ENCODE peak calls at places on chromosomes 16 and 17, in six cellular contexts. B is heart right ventricle, R is A549, J is pancreas, K is tibial artery, O is aorta. T is an unnamed sample.

GRCh38 chr17:38584350-38584925 is 21.3 kb downstream of the SRCIN1 start:
- DNase-seq in B (no peak), R (peak; percentile 80), K (peak; percentile 31), O (peak; percentile 73), J (peak; percentile 87), T (peak; percentile 33)

GRCh38 chr16:80167657-80168056 is 373.1 kb upstream of the DYNLRB2 start:
- DNase-seq in K (no peak), B (no peak), O (no peak), J (no peak), R (no peak), T (no peak)

GRCh38 chr17:74566132-74566753 is 1.1 kb downstream of the CD300H start:
- DNase-seq in K (peak; percentile 35), J (no peak), R (peak; percentile 66), B (no peak), O (no peak), T (no peak)

GRCh38 chr16:56861756-56862155 is 3.3 kb upstream of the SLC12A3 start:
- DNase-seq in R (no peak), K (no peak), B (no peak), O (no peak), J (no peak), T (no peak)

GRCh38 chr16:3356118-3356517 is 429 bp downstream of the OR2C1 start:
- DNase-seq in O (no peak), K (no peak), J (no peak), R (no peak), B (no peak), T (no peak)

GRCh38 chr17:21209511-21210175 is 4.3 kb downstream of the TMEM11 start:
- DNase-seq in R (no peak), K (no peak), B (peak; percentile 48), J (no peak), O (no peak), T (no peak)

GRCh38 chr16:67915831-67916723 is 15.6 kb downstream of the CTRL start:
- DNase-seq in K (no peak), J (no peak), B (no peak), R (no peak), O (no peak), T (peak; percentile 24)

GRCh38 chr17:28616281-28616680 is 2.3 kb upstream of the RSKR start:
- DNase-seq in R (no peak), J (no peak), K (no peak), B (no peak), O (no peak), T (no peak)

GRCh38 chr17:4195306-4195705 is 52.3 kb downstream of the CYB5D2 start:
- DNase-seq in K (no peak), J (no peak), O (no peak), B (no peak), R (no peak), T (peak; percentile 82)

GRCh38 chr16:29911676-29912010 is 11.4 kb downstream of the ASPHD1 start:
- DNase-seq in J (peak; percentile 35), B (no peak), R (no peak), K (no peak), O (no peak), T (no peak)

GRCh38 chr17:43129671-43130010 is 4.5 kb upstream of the BRCA1 start:
- DNase-seq in J (no peak), K (no peak), R (no peak), B (no peak), O (no peak), T (no peak)

DNA sequence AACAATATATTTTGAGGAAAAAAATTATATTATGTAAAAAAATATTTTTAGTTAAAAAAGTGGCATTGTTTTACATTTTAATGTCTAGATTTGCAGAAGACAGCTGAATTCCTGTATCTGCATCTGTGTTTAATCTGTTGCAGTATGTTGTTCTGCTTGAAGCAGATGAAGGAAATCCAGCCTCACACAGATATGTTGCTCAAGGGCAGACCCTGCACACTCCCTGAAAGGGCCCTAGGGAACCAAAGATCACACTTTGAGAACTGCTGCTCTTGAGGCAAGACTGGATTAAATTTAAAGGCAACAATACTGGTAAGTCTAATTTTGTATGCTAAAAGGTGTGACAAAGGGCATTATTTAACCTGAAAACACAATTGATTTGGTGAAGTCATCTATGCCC is 16.4 kb upstream of the SLC6A4 start:
- DNase-seq in O (no peak), J (no peak), R (no peak), K (no peak), B (no peak), T (no peak)
- H3K4me1 ChIP-seq in O (no peaks in the 10 kb centered on the region), J (no peaks in the 10 kb centered on the region), R (no peaks in the 10 kb centered on the region), K (no peaks in the 10 kb centered on the region), B (peaks cover 13% of the 10 kb centered on the region), T (peaks cover 2% of the 10 kb centered on the region)

GRCh38 chr17:45299311-45299710 is 17.5 kb downstream of the MAP3K14 start:
- DNase-seq in K (peak; percentile 46), R (no peak), B (no peak), O (peak; percentile 61), J (no peak), T (no peak)

GRCh38 chr17:45298546-45299285 is 18.1 kb downstream of the MAP3K14 start:
- DNase-seq in R (no peak), O (no peak), K (no peak), B (no peak), J (no peak), T (no peak)

GRCh38 chr17:45294506-45294905 is 22.3 kb downstream of the MAP3K14 start:
- DNase-seq in K (no peak), R (no peak), J (no peak), B (peak; percentile 64), O (peak; percentile 69), T (peak; percentile 88)

GRCh38 chr17:45296003-45296832 is 20.6 kb downstream of the MAP3K14 start:
- DNase-seq in B (no peak), K (no peak), J (no peak), R (no peak), O (peak; percentile 75), T (peak; percentile 62)

DNA sequence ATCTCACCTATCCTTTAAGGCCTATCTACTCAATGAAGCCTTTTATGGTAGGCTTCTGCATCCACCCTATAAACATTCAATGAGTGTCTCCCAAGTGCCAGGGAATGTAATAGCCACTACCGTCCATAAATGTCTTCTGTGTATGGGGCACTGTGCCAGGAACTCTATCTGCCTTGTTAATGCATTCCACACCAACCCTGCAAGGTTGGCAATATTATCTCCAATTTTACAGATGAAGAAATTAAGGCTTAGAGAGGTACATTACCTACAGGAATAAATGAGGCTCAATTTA is 20.0 kb downstream of the MAP3K14 start:
- DNase-seq in J (no peak), B (no peak), R (no peak), K (no peak), O (no peak), T (no peak)
- H3K4me1 ChIP-seq in J (peaks cover 66% of the 10 kb centered on the region), B (peaks cover 100% of the 10 kb centered on the region), R (peaks cover 100% of the 10 kb centered on the region), K (peaks cover 68% of the 10 kb centered on the region), O (peaks cover 16% of the 10 kb centered on the region), T (peaks cover 38% of the 10 kb centered on the region)

DNA sequence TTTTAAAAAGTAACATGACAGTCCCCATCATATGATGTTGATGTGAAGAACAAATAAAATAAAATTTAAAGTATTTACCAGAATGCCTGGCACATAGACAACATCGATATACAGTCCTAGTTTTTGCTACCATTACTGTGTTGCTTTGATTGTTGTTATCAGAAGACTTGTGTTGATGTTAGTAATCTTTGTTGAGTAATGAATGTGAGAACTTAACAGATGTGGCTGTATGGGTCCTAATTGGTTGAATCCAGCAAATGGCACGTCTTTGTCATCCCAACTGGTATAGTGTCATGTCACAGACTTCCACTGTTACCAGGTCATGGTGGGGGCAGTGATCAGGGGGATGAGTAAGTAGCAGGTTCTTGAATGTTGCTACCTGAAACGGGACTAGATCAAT is 1151.4 kb upstream of the CDH8 start:
- DNase-seq in B (no peak), K (no peak), J (no peak), R (no peak), O (no peak), T (no peak)
- H3K4me1 ChIP-seq in B (no peaks in the 10 kb centered on the region), K (no peaks in the 10 kb centered on the region), J (no peaks in the 10 kb centered on the region), R (no peaks in the 10 kb centered on the region), O (no peaks in the 10 kb centered on the region), T (no peaks in the 10 kb centered on the region)

DNA sequence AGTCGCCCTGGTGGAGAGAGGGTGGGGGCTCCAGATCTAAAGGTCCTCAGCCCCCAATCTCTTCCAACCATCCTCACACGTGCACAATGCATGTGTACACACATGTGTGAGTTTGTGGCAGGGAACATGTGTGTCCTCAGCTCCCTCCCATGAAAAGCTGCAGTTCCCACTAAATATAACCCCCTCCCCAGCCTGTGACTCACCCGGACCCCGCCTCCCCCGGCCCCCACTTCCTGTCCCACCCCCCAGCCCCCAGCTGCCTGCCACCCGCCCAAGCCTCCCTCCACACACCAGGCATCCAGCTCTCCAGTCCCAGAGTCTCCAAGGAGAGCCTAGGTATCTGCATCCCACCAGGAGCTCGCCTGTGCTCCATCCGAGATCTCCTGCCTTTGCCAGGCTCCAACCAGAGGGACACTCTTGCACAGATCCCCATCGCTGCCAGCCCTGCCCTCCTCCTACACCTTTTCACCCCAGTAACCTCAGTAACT is 3.9 kb downstream of the DLG4 start:
- DNase-seq in K (no peak), O (peak; percentile 55), B (no peak), J (no peak), R (no peak), T (peak; percentile 14)
- H3K4me1 ChIP-seq in K (peaks cover 46% of the 10 kb centered on the region), O (no peaks in the 10 kb centered on the region), B (peaks cover 57% of the 10 kb centered on the region), J (no peaks in the 10 kb centered on the region), R (peaks cover 46% of the 10 kb centered on the region), T (peaks cover 21% of the 10 kb centered on the region)

DNA sequence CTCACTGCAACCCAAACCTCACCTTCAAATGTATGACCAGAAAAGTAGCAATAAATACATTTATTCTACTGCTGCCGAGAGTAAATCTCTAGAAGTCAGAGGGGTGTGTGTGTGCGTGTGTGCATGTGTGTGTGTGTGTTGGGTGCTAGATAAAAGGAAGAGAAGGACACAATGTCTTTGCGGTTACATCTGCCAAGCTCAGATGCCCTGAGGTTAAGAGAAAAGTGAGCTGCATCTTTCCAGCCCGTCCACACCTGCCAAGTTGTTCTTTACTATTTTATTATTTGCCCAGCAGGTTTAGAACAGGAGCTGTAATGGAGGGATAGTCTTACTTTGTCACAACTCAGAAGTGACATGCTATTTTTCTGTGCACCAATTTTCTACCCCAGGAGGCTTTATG is 54.5 kb upstream of the ANKFN1 start:
- DNase-seq in B (no peak), J (no peak), K (no peak), R (no peak), O (no peak), T (no peak)
- H3K4me1 ChIP-seq in B (no peaks in the 10 kb centered on the region), J (no peaks in the 10 kb centered on the region), K (no peaks in the 10 kb centered on the region), R (no peaks in the 10 kb centered on the region), O (no peaks in the 10 kb centered on the region), T (peaks cover 2% of the 10 kb centered on the region)

GRCh38 chr17:80425835-80426426 is 11.0 kb downstream of the ENDOV start:
- DNase-seq in B (no peak), K (no peak), J (peak; percentile 44), R (no peak), O (no peak), T (no peak)
- H3K4me1 ChIP-seq in B (peaks cover 12% of the 10 kb centered on the region), K (peaks cover 14% of the 10 kb centered on the region), J (no peaks in the 10 kb centered on the region), R (peaks cover 2% of the 10 kb centered on the region), O (no peaks in the 10 kb centered on the region), T (no peaks in the 10 kb centered on the region)